ENCODE peak calls at places on chromosomes 7 and 10, in four cellular contexts. M is HCT116, V is GM12878, K is HepG2. J is an unnamed sample.

GRCh38 chr7:2959343-2959680 is 84.4 kb downstream of the CARD11 start:
- DNase-seq in M (no peak), V (no peak), K (no peak), J (no peak)

GRCh38 chr10:73556855-73557254 is 34.3 kb downstream of the USP54 start:
- DNase-seq in M (no peak), V (no peak), K (no peak), J (no peak)

GRCh38 chr7:105493196-105493927 is 28.7 kb downstream of the PUS7 start:
- DNase-seq in M (no peak), V (no peak), K (no peak), J (no peak)

GRCh38 chr7:8190121-8190895 is 71.7 kb downstream of the ICA1 start:
- DNase-seq in M (peak), V (peak), K (peak), J (no peak)

GRCh38 chr10:86651021-86651471 is 3.3 kb upstream of the OPN4 start:
- DNase-seq in M (no peak), V (no peak), K (no peak), J (no peak)

GRCh38 chr7:158362912-158363905 is 224.4 kb downstream of the PTPRN2 start:
- DNase-seq in M (no peak), V (no peak), K (no peak), J (peak)

GRCh38 chr10:95531041-95531809 is 29.9 kb downstream of the SORBS1 start:
- DNase-seq in M (no peak), V (no peak), K (no peak), J (no peak)

GRCh38 chr10:45001382-45002148 is 842 bp downstream of the ZNF22 start:
- DNase-seq in M (no peak), V (peak), K (no peak), J (no peak)

GRCh38 chr10:102545997-102546396 is 42.2 kb downstream of the SUFU start:
- DNase-seq in M (no peak), V (no peak), K (no peak), J (no peak)

GRCh38 chr10:33143160-33143728 is 185.2 kb upstream of the ITGB1 start:
- DNase-seq in M (no peak), V (no peak), K (peak), J (no peak)

DNA sequence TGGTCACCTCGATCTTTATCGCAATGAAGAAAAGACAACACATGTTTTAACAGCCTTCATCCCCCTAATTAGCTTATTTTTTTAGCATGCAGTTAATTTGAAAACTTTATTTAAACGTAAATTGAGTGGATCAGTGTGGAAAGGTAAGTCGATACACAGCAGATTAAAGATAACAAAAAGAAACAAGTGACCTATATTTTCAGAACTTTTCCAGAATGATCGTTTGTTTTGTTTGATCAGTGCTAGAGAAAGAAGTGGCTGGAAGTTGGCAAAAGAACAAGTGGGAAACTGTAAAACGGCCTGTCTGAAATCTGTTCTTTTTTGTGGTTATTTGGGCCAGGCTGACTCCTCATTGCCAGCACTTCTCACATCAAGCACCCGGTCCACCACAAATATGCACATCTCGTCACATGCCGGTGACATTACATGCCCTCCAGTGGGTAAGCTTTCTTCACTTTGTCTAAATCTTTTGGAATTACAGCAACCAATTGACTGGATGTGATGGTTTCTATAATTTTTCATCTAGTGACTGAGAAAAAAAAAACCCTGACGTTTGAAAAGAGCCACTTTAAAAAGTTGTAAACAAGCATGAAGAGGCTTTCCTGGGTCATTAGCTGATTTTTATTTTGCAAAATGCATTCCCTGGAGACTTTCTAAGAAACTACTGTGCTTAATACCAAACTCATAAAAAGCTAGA is 33.2 kb downstream of the C7orf33 start:
- DNase-seq in M (no peak), V (no peak), K (no peak), J (no peak)
- TF ChIP-seq SRF in M (no peak), V (no peak), K (no peak), J (no peak)

GRCh38 chr10:31149835-31150512 is 118.3 kb upstream of the ZNF438 start:
- DNase-seq in M (no peak), V (no peak), K (no peak), J (no peak)
- TF ChIP-seq SRF in M (no peak), V (no peak), K (no peak), J (no peak)

DNA sequence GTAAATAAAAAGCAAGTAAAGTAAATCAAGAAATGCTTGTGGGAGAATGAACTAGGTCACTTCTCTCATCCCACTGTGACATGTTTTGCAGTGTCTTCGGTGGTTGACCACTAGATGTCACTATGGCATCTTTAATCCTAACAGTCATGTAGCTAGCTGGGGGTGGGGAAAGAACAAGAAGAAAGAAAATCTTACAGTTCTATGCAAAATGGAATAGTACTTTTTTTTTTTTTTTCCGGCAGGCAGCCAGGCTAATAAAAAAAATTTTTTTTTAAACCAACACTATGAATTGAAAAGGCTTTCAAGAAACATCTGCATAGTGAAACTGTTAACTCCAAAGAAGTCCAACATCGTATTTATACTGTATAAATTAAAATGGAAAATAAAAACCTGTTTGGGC is 38.3 kb downstream of the CDK1 start:
- DNase-seq in M (peak), V (peak), K (peak), J (no peak)
- TF ChIP-seq SRF in M (no peak), V (no peak), K (no peak), J (no peak)

DNA sequence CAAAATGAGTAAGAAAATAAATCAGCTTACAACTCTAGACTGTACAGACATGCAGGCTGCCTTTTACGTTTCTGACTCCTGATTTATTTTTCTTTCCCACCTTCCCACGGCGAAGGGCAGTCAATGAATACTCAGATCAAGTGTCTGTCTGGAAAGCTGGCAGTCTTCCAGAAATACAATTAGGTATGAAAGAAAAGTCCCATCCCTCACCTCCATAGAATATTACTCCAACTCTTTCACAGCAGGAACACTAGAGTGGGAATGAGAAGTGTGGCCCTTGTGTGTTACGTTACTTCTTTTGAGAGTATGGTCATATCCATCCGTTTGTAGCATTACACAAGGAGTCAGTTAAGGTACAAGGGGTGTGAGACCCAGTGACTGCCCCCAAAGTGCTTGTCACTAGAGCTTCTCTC is 1.3 kb upstream of the PAPSS2 start:
- DNase-seq in M (no peak), V (no peak), K (no peak), J (no peak)
- TF ChIP-seq SRF in M (no peak), V (no peak), K (no peak), J (no peak)

GRCh38 chr10:58477122-58477521 is 35.5 kb upstream of the BICC1 start:
- DNase-seq in M (no peak), V (no peak), K (no peak), J (no peak)
- TF ChIP-seq SRF in M (no peak), V (no peak), K (no peak), J (no peak)

J was measured in H1.